ENCODE peak calls at places on chromosomes 4 and X, in ten cellular contexts. F is tibial nerve; E is A549; L is body of pancreas; U is CD4-positive, alpha-beta memory T cell; Q is lower lobe of right lung; T is pancreas; V is spleen; Z is uterus; P is neuronal stem cell. H is an unnamed sample. For H3K4me1, the result is how much of the 10 kb centered on the place peaks cover.

GRCh38 chr4:74444891-74445642 is at the start of gene AREG:
- DNase-seq in F (peak), E (peak), L (peak), U (peak), Q (peak), T (peak), V (peak), Z (peak), P (peak), H (peak)

GRCh38 chr4:86185659-86186058 is 174.2 kb downstream of the MAPK10 start:
- DNase-seq in F (no peak), E (no peak), L (no peak), U (no peak), Q (no peak), T (no peak), V (no peak), Z (no peak), P (no peak), H (no peak)

GRCh38 chr4:74884282-74884681 is 48.6 kb upstream of the PARM1 start:
- DNase-seq in F (no peak), E (no peak), L (no peak), U (no peak), Q (no peak), T (no peak), V (no peak), Z (no peak), P (no peak), H (no peak)

GRCh38 chr4:56286763-56287162 is 100.5 kb downstream of the AASDH start:
- DNase-seq in F (no peak), E (no peak), L (no peak), U (no peak), Q (no peak), T (no peak), V (no peak), Z (no peak), P (no peak), H (no peak)

GRCh38 chr4:20305976-20306375 is 54.3 kb downstream of the SLIT2 start:
- DNase-seq in F (no peak), E (no peak), L (no peak), U (no peak), Q (no peak), T (no peak), V (no peak), Z (no peak), P (no peak), H (no peak)

GRCh38 chrX:49106930-49107329 is 16.6 kb downstream of the GPKOW start:
- DNase-seq in F (no peak), E (peak), L (peak), U (peak), Q (no peak), T (no peak), V (no peak), Z (no peak), P (no peak), H (no peak)

GRCh38 chr4:134935320-134935719 is 733.7 kb upstream of the PABPC4L start:
- DNase-seq in F (peak), E (peak), L (peak), U (no peak), Q (no peak), T (no peak), V (no peak), Z (no peak), P (peak), H (no peak)

GRCh38 chr4:4875147-4875546 is 15.7 kb downstream of the MSX1 start:
- DNase-seq in F (no peak), E (no peak), L (no peak), U (no peak), Q (no peak), T (no peak), V (no peak), Z (no peak), P (no peak), H (no peak)

GRCh38 chrX:17580529-17581155 is 156.7 kb upstream of the SCML1 start:
- DNase-seq in F (no peak), E (no peak), L (no peak), U (no peak), Q (no peak), T (no peak), V (no peak), Z (peak), P (no peak), H (no peak)

GRCh38 chrX:150032742-150033141 is 94.5 kb upstream of the EOLA2 start:
- DNase-seq in F (no peak), E (no peak), L (no peak), U (no peak), Q (no peak), T (no peak), V (no peak), Z (no peak), P (peak), H (no peak)

GRCh38 chr4:25861951-25862410 is 807 bp downstream of the SEL1L3 start:
- DNase-seq in F (no peak), E (peak), L (peak), U (peak), Q (peak), T (peak), V (no peak), Z (no peak), P (no peak), H (no peak)

GRCh38 chr4:13920901-13921300 is 293.4 kb upstream of the BOD1L1 start:
- DNase-seq in F (peak), E (peak), L (no peak), U (no peak), Q (no peak), T (peak), V (no peak), Z (peak), P (no peak), H (no peak)

GRCh38 chr4:110515676-110516075 is 39.7 kb downstream of the ENPEP start:
- DNase-seq in F (no peak), E (no peak), L (peak), U (peak), Q (no peak), T (peak), V (no peak), Z (no peak), P (no peak), H (no peak)

GRCh38 chrX:110006161-110006560 is 3.2 kb downstream of the TMEM164 start:
- DNase-seq in F (no peak), E (no peak), L (no peak), U (no peak), Q (no peak), T (no peak), V (no peak), Z (no peak), P (no peak), H (no peak)

GRCh38 chr4:10102193-10102980 is 14.2 kb downstream of the WDR1 start:
- DNase-seq in F (no peak), E (no peak), L (no peak), U (no peak), Q (no peak), T (no peak), V (no peak), Z (no peak), P (no peak), H (no peak)

GRCh38 chr4:10104991-10105276 is 11.7 kb downstream of the WDR1 start:
- DNase-seq in F (no peak), E (no peak), L (no peak), U (no peak), Q (no peak), T (no peak), V (no peak), Z (no peak), P (no peak), H (no peak)

GRCh38 chr4:10101559-10102192 is 14.9 kb downstream of the WDR1 start:
- DNase-seq in F (no peak), E (no peak), L (no peak), U (no peak), Q (no peak), T (no peak), V (no peak), Z (no peak), P (no peak), H (no peak)

GRCh38 chr4:10104211-10104990 is 12.2 kb downstream of the WDR1 start:
- DNase-seq in F (no peak), E (no peak), L (no peak), U (no peak), Q (no peak), T (no peak), V (no peak), Z (no peak), P (no peak), H (no peak)

DNA sequence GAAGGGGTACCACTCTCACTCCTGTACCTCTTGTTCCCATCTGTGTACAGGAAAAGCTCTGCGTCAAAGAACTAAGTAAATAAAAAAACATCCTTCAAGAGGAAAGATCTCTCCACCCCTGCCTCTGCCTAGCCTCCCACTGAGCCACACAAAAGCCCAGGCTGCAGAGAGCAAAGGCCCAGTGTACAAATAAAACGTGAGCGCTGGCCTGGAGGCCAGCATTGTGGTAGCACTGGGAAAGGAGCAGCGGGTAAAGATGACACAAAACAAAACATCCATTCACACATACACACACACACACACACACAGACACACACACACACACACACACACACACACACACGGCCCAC is 13.6 kb downstream of the WDR1 start:
- DNase-seq in F (no peak), E (no peak), L (no peak), U (no peak), Q (no peak), T (no peak), V (no peak), Z (no peak), P (no peak), H (no peak)
- H3K4me1 ChIP-seq in F (half or more), E (under half), L (under half), U (half or more), Q (half or more), T (under half), V (under half), Z (under half), P (under half), H (half or more)

GRCh38 chr4:158769175-158769831 is 477 bp downstream of the FNIP2 start:
- DNase-seq in F (no peak), E (peak), L (peak), U (peak), Q (peak), T (peak), V (peak), Z (peak), P (no peak), H (peak)

GRCh38 chr4:158775091-158775651 is 6.3 kb downstream of the FNIP2 start:
- DNase-seq in F (no peak), E (no peak), L (no peak), U (no peak), Q (no peak), T (no peak), V (no peak), Z (no peak), P (no peak), H (no peak)

GRCh38 chr4:158770671-158771070 is 1.8 kb downstream of the FNIP2 start:
- DNase-seq in F (no peak), E (no peak), L (no peak), U (no peak), Q (no peak), T (no peak), V (no peak), Z (no peak), P (no peak), H (no peak)

GRCh38 chr4:158768577-158769174 is at the start of gene FNIP2:
- DNase-seq in F (peak), E (peak), L (peak), U (peak), Q (peak), T (peak), V (peak), Z (peak), P (peak), H (peak)

DNA sequence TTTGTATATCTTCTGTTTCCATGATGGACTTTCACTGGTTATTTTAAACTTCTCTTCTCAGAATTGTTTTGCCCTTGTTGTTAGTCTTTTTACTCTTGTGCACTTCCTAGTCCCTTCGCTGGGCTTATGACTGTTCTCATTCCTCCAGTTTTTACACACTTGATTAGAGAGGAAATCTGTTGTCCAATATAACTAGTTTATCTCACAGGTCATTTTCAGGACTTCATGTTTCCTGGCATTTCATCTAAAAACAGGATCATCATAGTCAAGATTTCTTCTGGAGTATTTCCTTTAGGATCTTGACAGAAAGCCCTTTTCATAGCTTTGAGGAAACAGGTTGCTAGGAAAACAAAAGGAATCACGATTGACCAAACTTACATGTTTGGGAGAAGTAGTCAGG is 3.0 kb downstream of the FNIP2 start:
- DNase-seq in F (no peak), E (no peak), L (no peak), U (no peak), Q (no peak), T (no peak), V (no peak), Z (no peak), P (no peak), H (no peak)
- H3K27ac ChIP-seq in F (no peak), E (no peak), L (peak), U (no peak), Q (peak), T (peak), V (peak), Z (no peak), P (no peak), H (no peak)

GRCh38 chr4:137443031-137443800 is 89.1 kb downstream of the PCDH18 start:
- DNase-seq in F (no peak), E (no peak), L (no peak), U (no peak), Q (no peak), T (no peak), V (no peak), Z (no peak), P (no peak), H (no peak)
- H3K4me1 ChIP-seq in F (under half), E (under half), L (under half), U (under half), Q (under half), T (under half), V (under half), Z (under half), P (under half), H (under half)

GRCh38 chrX:130176942-130177341 is 5.2 kb downstream of the RAB33A start:
- DNase-seq in F (no peak), E (no peak), L (no peak), U (no peak), Q (no peak), T (no peak), V (no peak), Z (no peak), P (no peak), H (no peak)

GRCh38 chrX:130173190-130173895 is 1.6 kb downstream of the RAB33A start:
- DNase-seq in F (peak), E (no peak), L (no peak), U (no peak), Q (no peak), T (no peak), V (peak), Z (peak), P (no peak), H (no peak)

GRCh38 chrX:130176354-130176776 is 4.6 kb downstream of the RAB33A start:
- DNase-seq in F (no peak), E (no peak), L (no peak), U (no peak), Q (no peak), T (no peak), V (no peak), Z (no peak), P (no peak), H (no peak)

GRCh38 chrX:130174051-130174704 is 2.4 kb downstream of the RAB33A start:
- DNase-seq in F (peak), E (no peak), L (no peak), U (no peak), Q (no peak), T (no peak), V (no peak), Z (peak), P (no peak), H (no peak)

DNA sequence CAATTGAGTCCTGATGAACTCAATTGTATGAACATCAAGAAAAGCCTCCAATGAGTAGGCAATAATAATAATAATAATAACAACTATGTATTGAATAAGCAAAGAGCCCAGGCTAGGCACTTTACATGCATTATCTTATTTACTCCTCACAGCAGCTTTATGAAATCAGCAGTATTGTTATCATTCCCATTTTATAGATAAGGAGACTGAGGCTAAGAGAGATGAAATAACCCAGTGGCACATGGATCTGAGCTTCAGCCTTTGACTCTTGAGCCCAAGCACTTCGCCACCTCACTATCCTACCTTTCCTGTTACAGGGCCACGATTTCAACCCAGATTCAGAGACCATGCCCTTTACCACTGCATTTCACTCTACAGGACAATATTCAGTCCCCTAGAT is 3.2 kb downstream of the RAB33A start:
- DNase-seq in F (no peak), E (no peak), L (no peak), U (no peak), Q (no peak), T (no peak), V (no peak), Z (no peak), P (no peak), H (no peak)
- H3K27ac ChIP-seq in F (no peak), E (no peak), L (no peak), U (no peak), Q (no peak), T (no peak), V (no peak), Z (peak), P (no peak), H (no peak)

GRCh38 chr4:70666369-70666768 is at the start of gene JCHAIN:
- DNase-seq in F (no peak), E (no peak), L (no peak), U (no peak), Q (no peak), T (no peak), V (no peak), Z (no peak), P (no peak), H (no peak)
- H3K4me1 ChIP-seq in F (under half), E (under half), L (under half), U (under half), Q (under half), T (under half), V (under half), Z (under half), P (under half), H (under half)

GRCh38 chr4:122776916-122777315 is 44.4 kb downstream of the BBS12 start:
- DNase-seq in F (no peak), E (no peak), L (no peak), U (no peak), Q (no peak), T (no peak), V (no peak), Z (no peak), P (no peak), H (no peak)

GRCh38 chr4:122773021-122773420 is 40.5 kb downstream of the BBS12 start:
- DNase-seq in F (no peak), E (no peak), L (no peak), U (no peak), Q (no peak), T (no peak), V (no peak), Z (no peak), P (no peak), H (no peak)

GRCh38 chr4:122772311-122772710 is 39.8 kb downstream of the BBS12 start:
- DNase-seq in F (no peak), E (no peak), L (no peak), U (no peak), Q (no peak), T (no peak), V (no peak), Z (no peak), P (no peak), H (no peak)

GRCh38 chr4:122775987-122776836 is 43.7 kb downstream of the BBS12 start:
- DNase-seq in F (no peak), E (no peak), L (no peak), U (no peak), Q (no peak), T (no peak), V (no peak), Z (no peak), P (no peak), H (no peak)

DNA sequence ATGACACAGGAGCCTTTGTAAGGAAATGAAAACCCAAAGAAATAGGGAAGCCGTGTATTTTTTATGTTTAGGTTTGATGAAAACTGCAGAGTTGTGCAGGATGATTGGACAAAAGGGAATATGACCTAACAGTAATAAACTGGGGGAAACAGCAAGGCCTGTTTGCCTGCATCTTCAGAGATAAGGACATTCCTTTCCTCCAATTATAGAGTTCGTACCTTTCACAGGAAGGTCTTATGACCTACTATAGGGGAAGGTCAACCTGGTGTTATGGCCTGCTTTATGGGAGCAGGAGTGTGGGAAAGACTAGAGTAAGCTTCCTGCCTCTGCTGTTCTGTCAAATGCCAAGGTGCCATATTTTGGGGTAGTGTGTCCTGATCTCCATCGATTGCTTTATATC is 42.5 kb downstream of the BBS12 start:
- DNase-seq in F (no peak), E (no peak), L (no peak), U (no peak), Q (no peak), T (no peak), V (no peak), Z (no peak), P (no peak), H (no peak)
- H3K27ac ChIP-seq in F (no peak), E (peak), L (no peak), U (no peak), Q (no peak), T (no peak), V (no peak), Z (no peak), P (no peak), H (no peak)

GRCh38 chrX:107738768-107739167 is 36.8 kb downstream of the TSC22D3 start:
- DNase-seq in F (no peak), E (no peak), L (no peak), U (no peak), Q (no peak), T (no peak), V (peak), Z (no peak), P (no peak), H (no peak)
- H3K4me1 ChIP-seq in F (half or more), E (under half), L (half or more), U (under half), Q (under half), T (under half), V (under half), Z (under half), P (under half), H (under half)

GRCh38 chr4:151624606-151625565 is 135.9 kb downstream of the GATB start:
- DNase-seq in F (peak), E (no peak), L (no peak), U (no peak), Q (no peak), T (no peak), V (no peak), Z (peak), P (no peak), H (no peak)

GRCh38 chr4:151618858-151619257 is 141.9 kb downstream of the GATB start:
- DNase-seq in F (no peak), E (no peak), L (no peak), U (no peak), Q (no peak), T (no peak), V (no peak), Z (no peak), P (no peak), H (no peak)

GRCh38 chr4:151614532-151614931 is 146.3 kb downstream of the GATB start:
- DNase-seq in F (no peak), E (no peak), L (no peak), U (no peak), Q (no peak), T (no peak), V (no peak), Z (no peak), P (no peak), H (no peak)

GRCh38 chr4:151620066-151620465 is 140.7 kb downstream of the GATB start:
- DNase-seq in F (no peak), E (no peak), L (no peak), U (no peak), Q (no peak), T (no peak), V (no peak), Z (no peak), P (no peak), H (no peak)
- H3K27ac ChIP-seq in F (no peak), E (no peak), L (no peak), U (no peak), Q (no peak), T (no peak), V (no peak), Z (no peak), P (no peak), H (no peak)

H was measured in naive thymus-derived CD4-positive, alpha-beta T cell.